ENCODE peak calls at places on chromosomes 3 and 15, in five cellular contexts. One of them, this sample, is unnamed. For H3K9me3, the result is how much of the 10 kb centered on the place peaks cover.

GRCh38 chr15:29790607-29791006 is 31.7 kb downstream of the TJP1 start:
- DNase-seq in breast epithelium: no peak
- DNase-seq in heart left ventricle: no peak
- DNase-seq in thyroid gland: no peak
- DNase-seq in upper lobe of left lung: no peak
- DNase-seq in this sample: no peak

GRCh38 chr3:141093971-141094401 is 42.8 kb downstream of the SPSB4 start:
- DNase-seq in thyroid gland: no peak
- DNase-seq in heart left ventricle: peak
- DNase-seq in upper lobe of left lung: no peak
- DNase-seq in breast epithelium: no peak
- DNase-seq in this sample: no peak

GRCh38 chr3:169243122-169243521 is 420.4 kb downstream of the MECOM start:
- DNase-seq in heart left ventricle: no peak
- DNase-seq in thyroid gland: no peak
- DNase-seq in upper lobe of left lung: no peak
- DNase-seq in breast epithelium: no peak
- DNase-seq in this sample: no peak

GRCh38 chr15:92898988-92899909 is 875 bp upstream of the CHD2 start:
- DNase-seq in breast epithelium: no peak
- DNase-seq in thyroid gland: no peak
- DNase-seq in heart left ventricle: no peak
- DNase-seq in upper lobe of left lung: no peak
- DNase-seq in this sample: no peak

GRCh38 chr3:140216249-140216648 is 281.3 kb downstream of the CLSTN2 start:
- DNase-seq in heart left ventricle: no peak
- DNase-seq in upper lobe of left lung: no peak
- DNase-seq in breast epithelium: no peak
- DNase-seq in thyroid gland: no peak
- DNase-seq in this sample: no peak

GRCh38 chr3:9028134-9028533 is 64.9 kb upstream of the RAD18 start:
- DNase-seq in thyroid gland: peak
- DNase-seq in upper lobe of left lung: peak
- DNase-seq in breast epithelium: peak
- DNase-seq in heart left ventricle: peak
- DNase-seq in this sample: no peak

GRCh38 chr3:133757701-133758319 is 11.6 kb downstream of the TF start:
- DNase-seq in thyroid gland: peak
- DNase-seq in heart left ventricle: no peak
- DNase-seq in upper lobe of left lung: no peak
- DNase-seq in breast epithelium: no peak
- DNase-seq in this sample: no peak

GRCh38 chr3:134060561-134061385 is 31.0 kb upstream of the SLCO2A1 start:
- DNase-seq in thyroid gland: no peak
- DNase-seq in heart left ventricle: no peak
- DNase-seq in breast epithelium: no peak
- DNase-seq in upper lobe of left lung: no peak
- DNase-seq in this sample: no peak

GRCh38 chr3:77055841-77056341 is 16.0 kb downstream of the ROBO2 start:
- DNase-seq in thyroid gland: no peak
- DNase-seq in breast epithelium: no peak
- DNase-seq in heart left ventricle: no peak
- DNase-seq in upper lobe of left lung: no peak
- DNase-seq in this sample: no peak

GRCh38 chr3:42159706-42160472 is 68.7 kb downstream of the TRAK1 start:
- DNase-seq in breast epithelium: peak
- DNase-seq in heart left ventricle: peak
- DNase-seq in upper lobe of left lung: peak
- DNase-seq in thyroid gland: peak
- DNase-seq in this sample: no peak

GRCh38 chr3:41522620-41523019 is 323.3 kb downstream of the CTNNB1 start:
- DNase-seq in upper lobe of left lung: no peak
- DNase-seq in breast epithelium: no peak
- DNase-seq in heart left ventricle: no peak
- DNase-seq in thyroid gland: no peak
- DNase-seq in this sample: no peak

GRCh38 chr15:39130556-39131379 is 450.1 kb upstream of the THBS1 start:
- DNase-seq in breast epithelium: no peak
- DNase-seq in thyroid gland: no peak
- DNase-seq in upper lobe of left lung: no peak
- DNase-seq in heart left ventricle: no peak
- DNase-seq in this sample: no peak

GRCh38 chr15:46956456-46956855 is 760.8 kb upstream of the SEMA6D start:
- DNase-seq in breast epithelium: no peak
- DNase-seq in thyroid gland: no peak
- DNase-seq in upper lobe of left lung: no peak
- DNase-seq in heart left ventricle: peak
- DNase-seq in this sample: no peak

GRCh38 chr3:147368561-147369151 is 37.7 kb downstream of the ZIC4 start:
- DNase-seq in breast epithelium: no peak
- DNase-seq in heart left ventricle: no peak
- DNase-seq in upper lobe of left lung: no peak
- DNase-seq in thyroid gland: no peak
- DNase-seq in this sample: no peak

GRCh38 chr3:107432646-107433045 is 55.4 kb downstream of the CCDC54 start:
- DNase-seq in heart left ventricle: no peak
- DNase-seq in breast epithelium: no peak
- DNase-seq in upper lobe of left lung: peak
- DNase-seq in thyroid gland: no peak
- DNase-seq in this sample: no peak
- H3K4me3 ChIP-seq in heart left ventricle: no peak
- H3K4me3 ChIP-seq in breast epithelium: no peak
- H3K4me3 ChIP-seq in upper lobe of left lung: peak
- H3K4me3 ChIP-seq in thyroid gland: no peak
- H3K4me3 ChIP-seq in this sample: peak

GRCh38 chr15:64893481-64894394 is 18.0 kb upstream of the ANKDD1A start:
- DNase-seq in thyroid gland: peak
- DNase-seq in breast epithelium: peak
- DNase-seq in upper lobe of left lung: peak
- DNase-seq in heart left ventricle: peak
- DNase-seq in this sample: peak

GRCh38 chr15:64895285-64896065 is 16.2 kb upstream of the ANKDD1A start:
- DNase-seq in thyroid gland: no peak
- DNase-seq in upper lobe of left lung: no peak
- DNase-seq in breast epithelium: no peak
- DNase-seq in heart left ventricle: peak
- DNase-seq in this sample: no peak

GRCh38 chr15:64894395-64895056 is 17.2 kb upstream of the ANKDD1A start:
- DNase-seq in thyroid gland: no peak
- DNase-seq in heart left ventricle: no peak
- DNase-seq in breast epithelium: no peak
- DNase-seq in upper lobe of left lung: peak
- DNase-seq in this sample: peak

GRCh38 chr15:64891546-64891945 is 20.2 kb upstream of the ANKDD1A start:
- DNase-seq in thyroid gland: no peak
- DNase-seq in breast epithelium: no peak
- DNase-seq in upper lobe of left lung: no peak
- DNase-seq in heart left ventricle: no peak
- DNase-seq in this sample: no peak

GRCh38 chr15:64892850-64893403 is 18.8 kb upstream of the ANKDD1A start:
- DNase-seq in breast epithelium: no peak
- DNase-seq in heart left ventricle: no peak
- DNase-seq in thyroid gland: no peak
- DNase-seq in upper lobe of left lung: no peak
- DNase-seq in this sample: no peak
- TF ChIP-seq POLR2A in breast epithelium: no peak
- TF ChIP-seq POLR2A in heart left ventricle: no peak
- TF ChIP-seq POLR2A in thyroid gland: no peak
- TF ChIP-seq POLR2A in upper lobe of left lung: no peak
- TF ChIP-seq POLR2A in this sample: no peak

DNA sequence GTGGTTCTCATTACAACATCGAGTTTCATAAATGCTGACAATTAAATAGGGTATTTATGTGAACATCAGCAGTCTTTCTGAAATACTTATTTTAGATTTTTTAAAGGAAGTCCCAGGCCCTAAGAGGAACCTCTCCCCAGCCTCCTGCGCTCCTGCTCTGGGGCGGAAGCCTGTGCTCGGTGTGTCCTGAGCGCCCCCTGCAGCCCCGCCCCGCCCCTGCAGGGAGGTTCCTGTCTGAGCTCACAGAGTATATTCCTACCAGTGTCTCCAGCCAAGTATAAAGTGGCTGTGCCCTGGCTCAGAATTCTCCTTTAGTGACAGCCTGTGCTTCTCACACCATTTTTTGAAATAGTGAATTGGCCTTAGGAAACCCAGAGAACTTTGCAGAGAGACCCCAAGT is 567.9 kb downstream of the GOLGA6L6 start:
- DNase-seq in heart left ventricle: no peak
- DNase-seq in thyroid gland: no peak
- DNase-seq in breast epithelium: no peak
- DNase-seq in upper lobe of left lung: peak
- DNase-seq in this sample: no peak
- H3K9me3 ChIP-seq in heart left ventricle: under half
- H3K9me3 ChIP-seq in thyroid gland: under half
- H3K9me3 ChIP-seq in breast epithelium: under half
- H3K9me3 ChIP-seq in upper lobe of left lung: under half
- H3K9me3 ChIP-seq in this sample: under half

DNA sequence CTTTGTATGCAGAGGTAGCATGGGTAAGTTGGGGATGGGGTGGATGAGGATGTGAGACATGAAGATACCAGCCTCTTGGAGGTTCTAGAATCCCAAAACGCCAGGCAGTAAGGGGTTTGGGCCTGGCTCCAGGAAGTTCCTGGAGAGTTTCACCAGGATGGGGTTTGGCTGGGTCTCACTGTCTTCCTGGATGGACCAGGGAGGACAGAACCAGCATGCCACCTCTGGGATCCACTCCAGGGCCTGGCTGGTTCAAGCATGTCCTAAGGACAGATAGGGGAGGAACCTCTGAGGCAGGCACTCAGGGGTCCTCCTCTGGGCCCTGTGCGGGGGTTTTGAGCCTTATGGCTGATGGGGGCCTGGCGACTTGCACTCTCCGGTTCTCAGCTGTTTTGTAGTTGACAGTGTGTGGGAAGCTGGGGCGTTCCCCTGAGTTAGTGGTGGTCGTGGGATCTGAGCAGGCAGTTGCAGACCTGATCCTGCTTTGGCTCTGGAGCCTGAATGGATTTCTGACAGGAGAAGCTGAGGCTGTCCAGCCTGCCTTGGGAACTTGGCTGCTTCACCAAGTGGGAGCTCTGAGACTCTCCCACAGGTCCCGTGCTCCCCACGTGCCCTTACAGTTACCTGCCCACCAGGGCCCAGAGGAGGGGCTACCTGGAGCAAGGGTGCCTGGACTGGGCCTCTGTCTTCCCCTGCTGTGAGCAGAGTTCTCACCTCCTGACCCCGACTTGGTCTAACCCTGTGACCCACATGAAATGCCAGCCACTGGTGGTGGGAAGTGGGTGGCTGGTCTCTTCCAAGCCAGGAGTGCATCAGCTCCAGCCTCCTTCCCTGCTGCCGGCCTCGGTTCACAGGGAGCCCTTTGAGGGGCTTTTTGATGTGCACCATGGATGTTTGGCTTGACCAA is 128.4 kb downstream of the EEFSEC start:
- DNase-seq in upper lobe of left lung: no peak
- DNase-seq in thyroid gland: peak
- DNase-seq in breast epithelium: no peak
- DNase-seq in heart left ventricle: no peak
- DNase-seq in this sample: no peak
- H3K4me3 ChIP-seq in upper lobe of left lung: no peak
- H3K4me3 ChIP-seq in thyroid gland: no peak
- H3K4me3 ChIP-seq in breast epithelium: no peak
- H3K4me3 ChIP-seq in heart left ventricle: no peak
- H3K4me3 ChIP-seq in this sample: no peak

GRCh38 chr3:39143051-39143885 is 10.1 kb downstream of the CSRNP1 start:
- DNase-seq in thyroid gland: no peak
- DNase-seq in breast epithelium: no peak
- DNase-seq in upper lobe of left lung: peak
- DNase-seq in heart left ventricle: no peak
- DNase-seq in this sample: no peak
- TF ChIP-seq POLR2A in thyroid gland: no peak
- TF ChIP-seq POLR2A in breast epithelium: no peak
- TF ChIP-seq POLR2A in upper lobe of left lung: no peak
- TF ChIP-seq POLR2A in heart left ventricle: no peak
- TF ChIP-seq POLR2A in this sample: no peak

GRCh38 chr15:25189551-25189950 is 234.8 kb downstream of the SNRPN start:
- DNase-seq in thyroid gland: no peak
- DNase-seq in heart left ventricle: no peak
- DNase-seq in upper lobe of left lung: peak
- DNase-seq in breast epithelium: no peak
- DNase-seq in this sample: no peak
- H3K9me3 ChIP-seq in thyroid gland: under half
- H3K9me3 ChIP-seq in heart left ventricle: under half
- H3K9me3 ChIP-seq in upper lobe of left lung: under half
- H3K9me3 ChIP-seq in breast epithelium: half or more
- H3K9me3 ChIP-seq in this sample: under half

GRCh38 chr3:180571831-180572578 is 30.0 kb upstream of the TTC14 start:
- DNase-seq in upper lobe of left lung: no peak
- DNase-seq in heart left ventricle: no peak
- DNase-seq in thyroid gland: no peak
- DNase-seq in breast epithelium: no peak
- DNase-seq in this sample: no peak

GRCh38 chr3:180564676-180565075 is 37.3 kb upstream of the TTC14 start:
- DNase-seq in breast epithelium: no peak
- DNase-seq in heart left ventricle: no peak
- DNase-seq in thyroid gland: no peak
- DNase-seq in upper lobe of left lung: no peak
- DNase-seq in this sample: no peak

DNA sequence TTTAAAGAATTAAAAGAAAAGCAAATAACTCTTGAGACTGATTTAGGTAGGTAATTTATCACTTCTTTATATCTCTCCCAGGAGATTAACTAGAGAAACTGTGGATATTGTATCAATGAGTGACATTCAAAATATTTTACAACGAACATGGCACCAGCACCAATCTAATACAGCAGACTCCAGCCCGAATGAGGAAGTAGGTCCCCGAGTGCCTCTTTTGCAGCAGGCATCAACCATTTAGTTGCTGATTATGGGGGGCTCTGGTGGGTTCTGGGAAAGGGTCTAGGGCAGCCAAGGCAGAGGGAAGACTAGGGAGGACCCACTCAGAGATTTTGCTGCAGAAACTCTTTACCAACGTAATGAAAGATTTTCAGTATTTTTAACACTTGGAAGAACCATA is 31.7 kb upstream of the TTC14 start:
- DNase-seq in thyroid gland: no peak
- DNase-seq in breast epithelium: no peak
- DNase-seq in heart left ventricle: no peak
- DNase-seq in upper lobe of left lung: no peak
- DNase-seq in this sample: no peak
- H3K4me3 ChIP-seq in thyroid gland: no peak
- H3K4me3 ChIP-seq in breast epithelium: no peak
- H3K4me3 ChIP-seq in heart left ventricle: no peak
- H3K4me3 ChIP-seq in upper lobe of left lung: no peak
- H3K4me3 ChIP-seq in this sample: no peak

GRCh38 chr3:10154335-10155122 is 10.2 kb upstream of the IRAK2 start:
- DNase-seq in upper lobe of left lung: no peak
- DNase-seq in thyroid gland: no peak
- DNase-seq in breast epithelium: no peak
- DNase-seq in heart left ventricle: no peak
- DNase-seq in this sample: no peak
- TF ChIP-seq POLR2A in upper lobe of left lung: no peak
- TF ChIP-seq POLR2A in thyroid gland: no peak
- TF ChIP-seq POLR2A in breast epithelium: no peak
- TF ChIP-seq POLR2A in heart left ventricle: no peak
- TF ChIP-seq POLR2A in this sample: no peak

GRCh38 chr15:25092661-25093060 is 137.9 kb downstream of the SNRPN start:
- DNase-seq in thyroid gland: no peak
- DNase-seq in breast epithelium: no peak
- DNase-seq in heart left ventricle: no peak
- DNase-seq in upper lobe of left lung: no peak
- DNase-seq in this sample: no peak
- H3K9me3 ChIP-seq in thyroid gland: under half
- H3K9me3 ChIP-seq in breast epithelium: half or more
- H3K9me3 ChIP-seq in heart left ventricle: half or more
- H3K9me3 ChIP-seq in upper lobe of left lung: half or more
- H3K9me3 ChIP-seq in this sample: under half

GRCh38 chr15:78640840-78641733 is at the start of gene CHRNB4:
- DNase-seq in upper lobe of left lung: peak
- DNase-seq in thyroid gland: peak
- DNase-seq in breast epithelium: no peak
- DNase-seq in heart left ventricle: no peak
- DNase-seq in this sample: no peak
- H3K4me3 ChIP-seq in upper lobe of left lung: peak
- H3K4me3 ChIP-seq in thyroid gland: peak
- H3K4me3 ChIP-seq in breast epithelium: peak
- H3K4me3 ChIP-seq in heart left ventricle: peak
- H3K4me3 ChIP-seq in this sample: peak